ENCODE peak calls at places on chromosomes 12 and 14, in six cellular contexts. F is AG04449, I is foreskin fibroblast, V is AG04450, L is choroid plexus epithelial cell, B is progenitor cell of endocrine pancreas. Y is an unnamed sample.

GRCh38 chr14:100376751-100377171 is 53.6 kb downstream of the SLC25A47 start:
- DNase-seq in V (no peak), L (no peak), F (no peak), B (no peak), I (no peak), Y (no peak)

GRCh38 chr12:116432321-116432750 is 126.8 kb upstream of the MAP1LC3B2 start:
- DNase-seq in I (no peak), F (no peak), L (peak; percentile 45), B (no peak), V (no peak), Y (no peak)

GRCh38 chr14:100640481-100641273 is 53.5 kb upstream of the BEGAIN start:
- DNase-seq in B (no peak), F (no peak), I (no peak), V (no peak), L (peak; percentile 88), Y (no peak)

GRCh38 chr12:121668750-121669524 is 517 bp downstream of the MORN3 start:
- DNase-seq in L (peak; percentile 48), F (no peak), B (peak; percentile 59), V (no peak), I (no peak), Y (no peak)

GRCh38 chr14:44846232-44846824 is 115.4 kb downstream of the KLHL28 start:
- DNase-seq in I (peak; percentile 10), V (peak; percentile 24), B (no peak), L (peak; percentile 69), F (no peak), Y (peak; percentile 16)

GRCh38 chr14:78959674-78960264 is 789.6 kb downstream of the NRXN3 start:
- DNase-seq in B (peak; percentile 60), L (peak; percentile 91), V (peak; percentile 51), F (peak; percentile 37), I (peak; percentile 67), Y (peak; percentile 40)

GRCh38 chr12:120853188-120853587 is 51.0 kb downstream of the SPPL3 start:
- DNase-seq in B (no peak), I (no peak), V (no peak), L (peak; percentile 68), F (no peak), Y (no peak)

GRCh38 chr12:546920-547845 is 87.4 kb downstream of the B4GALNT3 start:
- DNase-seq in I (peak; percentile 29), V (no peak), L (peak; percentile 51), F (no peak), B (peak; percentile 87), Y (no peak)

GRCh38 chr12:68178774-68179439 is 19.4 kb upstream of the IFNG start:
- DNase-seq in L (no peak), B (no peak), I (no peak), V (no peak), F (no peak), Y (no peak)

GRCh38 chr12:44812062-44812461 is 64.1 kb downstream of the NELL2 start:
- DNase-seq in L (no peak), F (no peak), I (no peak), B (no peak), V (no peak), Y (no peak)

GRCh38 chr12:106205208-106206069 is 42.4 kb downstream of the CKAP4 start:
- DNase-seq in B (no peak), I (no peak), L (no peak), V (no peak), F (no peak), Y (no peak)

GRCh38 chr14:82999802-83000201 is 1466.1 kb upstream of the SEL1L start:
- DNase-seq in B (no peak), V (peak; percentile 10), F (no peak), I (no peak), L (peak; percentile 13), Y (no peak)

GRCh38 chr14:91911474-91912032 is 35.9 kb downstream of the FBLN5 start:
- DNase-seq in V (no peak), F (no peak), I (no peak), L (peak; percentile 74), B (no peak), Y (no peak)

GRCh38 chr12:79534029-79534867 is 156.5 kb downstream of the PAWR start:
- DNase-seq in V (no peak), I (no peak), L (no peak), F (no peak), B (no peak), Y (no peak)

GRCh38 chr12:96445743-96446655 is 43.4 kb upstream of the CFAP54 start:
- DNase-seq in I (peak; percentile 95), V (peak; percentile 79), F (peak; percentile 71), L (peak; percentile 96), B (no peak), Y (no peak)

GRCh38 chr14:72643317-72643801 is 250.5 kb downstream of the DPF3 start:
- DNase-seq in L (peak; percentile 97), F (peak; percentile 95), V (peak; percentile 94), I (peak; percentile 98), B (no peak), Y (peak; percentile 90)

GRCh38 chr14:101737414-101738367 is 23.8 kb upstream of the PPP2R5C start:
- DNase-seq in F (no peak), L (no peak), V (no peak), I (no peak), B (no peak), Y (no peak)
- TF ChIP-seq CTCF in F (no peak), L (peak; percentile 24), V (no peak), I (no peak), B (no peak), Y (no peak)

DNA sequence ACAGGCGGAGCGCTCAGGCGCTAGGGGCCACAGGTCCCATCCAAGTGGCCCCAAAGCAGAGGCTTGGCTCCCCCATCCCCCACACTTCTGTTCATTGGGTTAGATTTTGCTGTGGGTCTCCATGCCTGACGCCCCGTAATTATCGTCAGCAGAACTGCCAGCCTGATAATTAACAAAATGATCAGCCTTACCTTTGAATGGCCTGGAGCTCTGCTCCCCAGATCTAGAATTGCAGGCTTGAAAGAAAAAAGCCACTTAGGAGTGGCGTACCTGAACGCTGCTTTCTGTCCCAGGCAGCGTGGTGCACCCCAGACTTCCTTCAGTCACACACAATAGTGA is 28.7 kb upstream of the LRP1-AS start:
- DNase-seq in L (no peak), F (no peak), V (no peak), B (no peak), I (no peak), Y (no peak)
- TF ChIP-seq CTCF in L (no peak), F (no peak), V (no peak), B (no peak), I (no peak), Y (no peak)

GRCh38 chr12:20643822-20644221 is 51.3 kb upstream of the SLCO1C1 start:
- DNase-seq in I (no peak), B (no peak), L (no peak), V (no peak), F (no peak), Y (no peak)
- TF ChIP-seq CTCF in I (no peak), B (no peak), L (no peak), V (no peak), F (no peak), Y (no peak)

GRCh38 chr14:63992858-63993257 is 140.1 kb downstream of the SYNE2 start:
- DNase-seq in F (no peak), L (no peak), I (no peak), V (no peak), B (no peak), Y (no peak)

GRCh38 chr14:63991833-63992232 is 139.0 kb downstream of the SYNE2 start:
- DNase-seq in I (no peak), L (no peak), B (no peak), V (no peak), F (no peak), Y (no peak)

GRCh38 chr14:63996016-63996415 is 143.2 kb downstream of the SYNE2 start:
- DNase-seq in L (no peak), V (no peak), B (no peak), I (no peak), F (no peak), Y (no peak)

GRCh38 chr14:63995285-63995684 is 142.5 kb downstream of the SYNE2 start:
- DNase-seq in F (no peak), V (no peak), L (no peak), I (no peak), B (no peak), Y (no peak)

DNA sequence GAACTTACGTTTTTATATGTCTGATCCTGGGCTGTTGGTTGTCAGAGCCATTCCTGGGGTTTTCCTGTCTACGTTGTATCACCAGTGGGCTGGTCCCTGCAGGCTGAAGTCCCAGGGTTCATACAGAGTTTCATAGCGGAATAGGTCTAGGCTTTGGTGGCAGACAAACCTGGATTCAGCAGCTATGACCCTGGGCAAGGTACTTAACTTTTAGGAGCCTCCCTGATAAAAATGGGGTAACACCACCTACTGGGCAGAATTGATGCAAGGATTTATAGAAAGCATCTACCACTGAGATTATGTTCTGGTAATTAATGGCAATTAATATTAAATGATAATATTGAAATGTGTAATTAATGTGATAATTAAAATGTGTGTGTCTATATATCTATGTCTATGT is 141.2 kb downstream of the SYNE2 start:
- DNase-seq in V (no peak), I (no peak), F (no peak), B (no peak), L (peak; percentile 16), Y (no peak)
- TF ChIP-seq CTCF in V (peak; percentile 37), I (peak; percentile 11), F (no peak), B (no peak), L (peak; percentile 42), Y (peak; percentile 18)

GRCh38 chr12:88266851-88267360 is 124.8 kb downstream of the TMTC3 start:
- DNase-seq in V (no peak), B (no peak), F (no peak), I (no peak), L (peak; percentile 13), Y (no peak)
- TF ChIP-seq CTCF in V (no peak), B (no peak), F (no peak), I (no peak), L (no peak), Y (no peak)

DNA sequence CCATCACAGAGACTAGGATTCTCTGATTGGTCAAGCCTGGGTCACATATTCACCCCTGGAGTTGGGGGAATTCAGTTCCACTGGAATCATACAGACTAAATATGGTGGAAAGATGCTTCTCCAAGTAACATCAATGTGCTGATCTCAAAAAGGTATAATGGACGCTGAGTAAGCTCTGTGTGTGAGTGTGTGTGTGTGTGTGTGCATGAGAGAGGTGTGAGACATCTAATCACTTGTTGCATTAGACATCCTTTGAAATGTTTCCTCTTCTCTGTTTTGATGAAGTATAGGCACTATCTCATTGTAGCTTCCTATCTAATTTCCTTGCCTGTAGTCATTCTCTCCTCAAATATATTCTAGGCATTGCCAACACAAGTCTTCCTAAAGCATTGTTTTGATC is 5.0 kb upstream of the RAB3IP start:
- DNase-seq in V (no peak), I (no peak), F (no peak), L (no peak), B (no peak), Y (no peak)
- TF ChIP-seq CTCF in V (no peak), I (no peak), F (no peak), L (no peak), B (no peak), Y (no peak)

Y was measured in AG09319.